ENCODE peak calls at places on chromosomes 13 and 19, in six cellular contexts. A is thoracic aorta; Q is HCEC 1CT; N is GM23338; W is stimulated activated CD8-positive, alpha-beta memory T cell treated with anti-CD3 and anti-CD28 coated beads, Interleukin-7, amount 100 ng/mL, for 1 hour; M is Daoy. E is an unnamed sample.

GRCh38 chr19:47520343-47520806 is 5.5 kb upstream of the NAPA start:
- DNase-seq in A (no peak), Q (no peak), N (no peak), W (no peak), M (no peak), E (no peak)

GRCh38 chr13:27796544-27797227 is 4.4 kb downstream of the GSX1 start:
- DNase-seq in A (no peak), Q (no peak), N (peak), W (no peak), M (no peak), E (no peak)

GRCh38 chr13:98415326-98416070 is 161.4 kb downstream of the STK24 start:
- DNase-seq in A (no peak), Q (no peak), N (no peak), W (no peak), M (no peak), E (no peak)

GRCh38 chr13:32225494-32225931 is 89.7 kb downstream of the ZAR1L start:
- DNase-seq in A (no peak), Q (peak), N (peak), W (no peak), M (no peak), E (no peak)

GRCh38 chr19:4174212-4174894 is 8.0 kb downstream of the SIRT6 start:
- DNase-seq in A (no peak), Q (no peak), N (no peak), W (no peak), M (no peak), E (no peak)

GRCh38 chr19:42179501-42179817 is 38.0 kb downstream of the DEDD2 start:
- DNase-seq in A (no peak), Q (no peak), N (no peak), W (no peak), M (no peak), E (no peak)

GRCh38 chr13:37889102-37889501 is 19.5 kb upstream of the TRPC4 start:
- DNase-seq in A (no peak), Q (peak), N (no peak), W (no peak), M (no peak), E (no peak)

GRCh38 chr13:83229574-83230300 is 652.5 kb downstream of the SLITRK1 start:
- DNase-seq in A (no peak), Q (no peak), N (no peak), W (no peak), M (no peak), E (no peak)

GRCh38 chr19:44740351-44740824 is 8.1 kb upstream of the BCL3 start:
- DNase-seq in A (no peak), Q (no peak), N (no peak), W (no peak), M (no peak), E (no peak)

GRCh38 chr13:57633950-57634828 is 2.6 kb downstream of the PCDH17 start:
- DNase-seq in A (no peak), Q (no peak), N (peak), W (no peak), M (no peak), E (no peak)

GRCh38 chr19:49590971-49591730 is at the start of gene PRR12:
- DNase-seq in A (no peak), Q (peak), N (peak), W (no peak), M (peak), E (no peak)

GRCh38 chr19:45304141-45304926 is 18.3 kb downstream of the CKM start:
- DNase-seq in A (no peak), Q (no peak), N (no peak), W (no peak), M (no peak), E (no peak)

GRCh38 chr19:19774354-19775033 is 41.6 kb upstream of the ZNF14 start:
- DNase-seq in A (no peak), Q (no peak), N (no peak), W (no peak), M (no peak), E (no peak)

GRCh38 chr13:98476538-98476966 is 100.4 kb downstream of the STK24 start:
- DNase-seq in A (no peak), Q (peak), N (peak), W (peak), M (peak), E (no peak)

GRCh38 chr19:33143897-33144405 is 12.0 kb downstream of the WDR88 start:
- DNase-seq in A (no peak), Q (peak), N (peak), W (peak), M (peak), E (peak)

GRCh38 chr19:3073159-3073563 is 10.9 kb upstream of the TLE5 start:
- DNase-seq in A (no peak), Q (peak), N (peak), W (no peak), M (peak), E (no peak)

GRCh38 chr13:25046985-25047660 is 48.8 kb upstream of the PABPC3 start:
- DNase-seq in A (no peak), Q (no peak), N (peak), W (no peak), M (peak), E (no peak)

GRCh38 chr13:106373989-106374572 is 161.4 kb downstream of the EFNB2 start:
- DNase-seq in A (no peak), Q (peak), N (no peak), W (no peak), M (peak), E (no peak)

GRCh38 chr13:73715114-73715909 is 418.9 kb downstream of the KLF12 start:
- DNase-seq in A (no peak), Q (no peak), N (no peak), W (peak), M (no peak), E (no peak)

GRCh38 chr13:97499181-97499580 is 65.2 kb downstream of the RAP2A start:
- DNase-seq in A (no peak), Q (peak), N (no peak), W (no peak), M (no peak), E (no peak)

GRCh38 chr19:52600639-52601024 is 30.5 kb downstream of the ZNF701 start:
- DNase-seq in A (no peak), Q (no peak), N (peak), W (no peak), M (no peak), E (no peak)

E was measured in tibial nerve.